ENCODE peak calls at places on chromosomes 11 and 22, in seven cellular contexts. One of them, this sample, is unnamed.
A peak's percentile ranks its signal among the peaks of the same experiment; 100 is the strongest.

GRCh38 chr11:56817661-56818060 is 69.2 kb upstream of the OR9G4 start:
- DNase-seq in CD8-positive, alpha-beta T cell: no peak
- DNase-seq in H1: no peak
- DNase-seq in spleen: no peak
- DNase-seq in NT2/D1: no peak
- DNase-seq in effector memory CD4-positive, alpha-beta T cell: no peak
- DNase-seq in naive thymus-derived CD4-positive, alpha-beta T cell: no peak
- DNase-seq in this sample: no peak

GRCh38 chr11:67510023-67510345 is 2.0 kb upstream of the CDK2AP2 start:
- DNase-seq in CD8-positive, alpha-beta T cell: no peak
- DNase-seq in H1: no peak
- DNase-seq in spleen: no peak
- DNase-seq in NT2/D1: no peak
- DNase-seq in effector memory CD4-positive, alpha-beta T cell: no peak
- DNase-seq in naive thymus-derived CD4-positive, alpha-beta T cell: no peak
- DNase-seq in this sample: no peak

GRCh38 chr11:21133244-21133643 is 463.9 kb downstream of the NELL1 start:
- DNase-seq in CD8-positive, alpha-beta T cell: no peak
- DNase-seq in H1: no peak
- DNase-seq in spleen: no peak
- DNase-seq in NT2/D1: no peak
- DNase-seq in effector memory CD4-positive, alpha-beta T cell: no peak
- DNase-seq in naive thymus-derived CD4-positive, alpha-beta T cell: no peak
- DNase-seq in this sample: no peak

GRCh38 chr11:130131957-130132850 is 27.4 kb upstream of the ST14 start:
- DNase-seq in CD8-positive, alpha-beta T cell: no peak
- DNase-seq in H1: peak; percentile 17
- DNase-seq in spleen: no peak
- DNase-seq in NT2/D1: peak; percentile 35
- DNase-seq in effector memory CD4-positive, alpha-beta T cell: peak; percentile 14
- DNase-seq in naive thymus-derived CD4-positive, alpha-beta T cell: peak; percentile 49
- DNase-seq in this sample: peak; percentile 78

GRCh38 chr22:44840611-44841322 is 88.4 kb downstream of the ARHGAP8 start:
- DNase-seq in CD8-positive, alpha-beta T cell: no peak
- DNase-seq in H1: no peak
- DNase-seq in spleen: no peak
- DNase-seq in NT2/D1: no peak
- DNase-seq in effector memory CD4-positive, alpha-beta T cell: no peak
- DNase-seq in naive thymus-derived CD4-positive, alpha-beta T cell: no peak
- DNase-seq in this sample: no peak

GRCh38 chr11:72776844-72777754 is 16.7 kb downstream of the STARD10 start:
- DNase-seq in CD8-positive, alpha-beta T cell: no peak
- DNase-seq in H1: no peak
- DNase-seq in spleen: peak; percentile 88
- DNase-seq in NT2/D1: no peak
- DNase-seq in effector memory CD4-positive, alpha-beta T cell: no peak
- DNase-seq in naive thymus-derived CD4-positive, alpha-beta T cell: no peak
- DNase-seq in this sample: no peak

GRCh38 chr11:59224419-59224928 is 11.7 kb upstream of the MPEG1 start:
- DNase-seq in CD8-positive, alpha-beta T cell: no peak
- DNase-seq in H1: no peak
- DNase-seq in spleen: no peak
- DNase-seq in NT2/D1: no peak
- DNase-seq in effector memory CD4-positive, alpha-beta T cell: no peak
- DNase-seq in naive thymus-derived CD4-positive, alpha-beta T cell: no peak
- DNase-seq in this sample: peak; percentile 60

GRCh38 chr11:84691830-84692229 is 935.3 kb downstream of the DLG2 start:
- DNase-seq in CD8-positive, alpha-beta T cell: no peak
- DNase-seq in H1: no peak
- DNase-seq in spleen: no peak
- DNase-seq in NT2/D1: peak; percentile 27
- DNase-seq in effector memory CD4-positive, alpha-beta T cell: no peak
- DNase-seq in naive thymus-derived CD4-positive, alpha-beta T cell: no peak
- DNase-seq in this sample: no peak

GRCh38 chr11:112294688-112295340 is 34.2 kb upstream of the PLET1 start:
- DNase-seq in CD8-positive, alpha-beta T cell: no peak
- DNase-seq in H1: no peak
- DNase-seq in spleen: no peak
- DNase-seq in NT2/D1: no peak
- DNase-seq in effector memory CD4-positive, alpha-beta T cell: no peak
- DNase-seq in naive thymus-derived CD4-positive, alpha-beta T cell: no peak
- DNase-seq in this sample: no peak
- H3K4me1 ChIP-seq in CD8-positive, alpha-beta T cell: peaks cover 22% of the 10 kb centered on the region
- H3K4me1 ChIP-seq in H1: peaks cover 4% of the 10 kb centered on the region
- H3K4me1 ChIP-seq in spleen: peaks cover 38% of the 10 kb centered on the region
- H3K4me1 ChIP-seq in NT2/D1: peaks cover 4% of the 10 kb centered on the region
- H3K4me1 ChIP-seq in effector memory CD4-positive, alpha-beta T cell: peaks cover 27% of the 10 kb centered on the region
- H3K4me1 ChIP-seq in naive thymus-derived CD4-positive, alpha-beta T cell: peaks cover 30% of the 10 kb centered on the region
- H3K4me1 ChIP-seq in this sample: peaks cover 41% of the 10 kb centered on the region

DNA sequence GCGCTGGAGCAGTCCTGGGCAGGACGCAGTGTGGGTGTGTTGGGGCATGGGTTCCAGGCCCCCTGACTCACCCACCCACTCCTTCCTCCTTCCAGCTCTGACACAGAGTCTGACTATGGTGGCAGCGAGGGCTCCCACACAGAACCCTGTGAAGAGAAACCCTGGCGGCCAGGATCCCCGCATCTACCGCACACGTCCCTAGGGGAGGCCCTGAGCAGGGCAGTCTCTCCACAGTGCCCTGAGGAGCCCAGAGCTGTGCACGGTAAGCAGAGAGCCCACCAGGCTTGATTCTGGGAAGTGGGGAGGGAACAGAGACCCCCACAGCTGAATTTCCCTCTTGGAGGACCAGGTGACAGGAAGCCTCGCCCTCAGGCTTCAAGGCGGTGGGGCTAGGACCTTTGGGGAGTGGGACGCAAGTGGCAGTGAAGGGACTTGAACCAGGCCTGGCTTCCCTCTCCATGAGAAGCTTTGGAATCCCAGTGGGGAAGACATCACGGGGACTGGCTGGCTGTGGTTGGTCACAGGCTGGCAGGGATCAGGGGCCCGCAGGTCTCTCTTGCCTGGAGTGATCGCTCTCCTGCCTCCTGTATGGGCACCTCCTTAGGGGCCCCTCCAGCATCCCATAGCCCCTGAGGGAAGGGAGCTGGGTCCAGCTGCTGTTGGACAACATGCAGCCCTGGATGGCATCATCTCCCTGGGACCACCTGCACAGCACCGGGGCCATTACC is 96.4 kb upstream of the PARVA start:
- DNase-seq in CD8-positive, alpha-beta T cell: no peak
- DNase-seq in H1: no peak
- DNase-seq in spleen: no peak
- DNase-seq in NT2/D1: no peak
- DNase-seq in effector memory CD4-positive, alpha-beta T cell: no peak
- DNase-seq in naive thymus-derived CD4-positive, alpha-beta T cell: no peak
- DNase-seq in this sample: peak; percentile 57
- H3K4me1 ChIP-seq in CD8-positive, alpha-beta T cell: no peaks in the 10 kb centered on the region
- H3K4me1 ChIP-seq in H1: no peaks in the 10 kb centered on the region
- H3K4me1 ChIP-seq in spleen: peaks cover 19% of the 10 kb centered on the region
- H3K4me1 ChIP-seq in NT2/D1: peaks cover 4% of the 10 kb centered on the region
- H3K4me1 ChIP-seq in effector memory CD4-positive, alpha-beta T cell: no peaks in the 10 kb centered on the region
- H3K4me1 ChIP-seq in naive thymus-derived CD4-positive, alpha-beta T cell: no peaks in the 10 kb centered on the region
- H3K4me1 ChIP-seq in this sample: peaks cover 51% of the 10 kb centered on the region

GRCh38 chr11:77250881-77251640 is 50.4 kb downstream of the GDPD4 start:
- DNase-seq in CD8-positive, alpha-beta T cell: no peak
- DNase-seq in H1: no peak
- DNase-seq in spleen: no peak
- DNase-seq in NT2/D1: no peak
- DNase-seq in effector memory CD4-positive, alpha-beta T cell: no peak
- DNase-seq in naive thymus-derived CD4-positive, alpha-beta T cell: no peak
- DNase-seq in this sample: peak; percentile 64
- H3K4me1 ChIP-seq in CD8-positive, alpha-beta T cell: no peaks in the 10 kb centered on the region
- H3K4me1 ChIP-seq in H1: no peaks in the 10 kb centered on the region
- H3K4me1 ChIP-seq in spleen: no peaks in the 10 kb centered on the region
- H3K4me1 ChIP-seq in NT2/D1: no peaks in the 10 kb centered on the region
- H3K4me1 ChIP-seq in effector memory CD4-positive, alpha-beta T cell: no peaks in the 10 kb centered on the region
- H3K4me1 ChIP-seq in naive thymus-derived CD4-positive, alpha-beta T cell: no peaks in the 10 kb centered on the region
- H3K4me1 ChIP-seq in this sample: peaks cover 8% of the 10 kb centered on the region

GRCh38 chr11:19929147-19929546 is 216.5 kb downstream of the NAV2 start:
- DNase-seq in CD8-positive, alpha-beta T cell: no peak
- DNase-seq in H1: no peak
- DNase-seq in spleen: no peak
- DNase-seq in NT2/D1: no peak
- DNase-seq in effector memory CD4-positive, alpha-beta T cell: no peak
- DNase-seq in naive thymus-derived CD4-positive, alpha-beta T cell: no peak
- DNase-seq in this sample: peak; percentile 25
- H3K4me1 ChIP-seq in CD8-positive, alpha-beta T cell: no peaks in the 10 kb centered on the region
- H3K4me1 ChIP-seq in H1: peaks cover 3% of the 10 kb centered on the region
- H3K4me1 ChIP-seq in spleen: peaks cover 4% of the 10 kb centered on the region
- H3K4me1 ChIP-seq in NT2/D1: peaks cover 2% of the 10 kb centered on the region
- H3K4me1 ChIP-seq in effector memory CD4-positive, alpha-beta T cell: no peaks in the 10 kb centered on the region
- H3K4me1 ChIP-seq in naive thymus-derived CD4-positive, alpha-beta T cell: no peaks in the 10 kb centered on the region
- H3K4me1 ChIP-seq in this sample: peaks cover 38% of the 10 kb centered on the region

DNA sequence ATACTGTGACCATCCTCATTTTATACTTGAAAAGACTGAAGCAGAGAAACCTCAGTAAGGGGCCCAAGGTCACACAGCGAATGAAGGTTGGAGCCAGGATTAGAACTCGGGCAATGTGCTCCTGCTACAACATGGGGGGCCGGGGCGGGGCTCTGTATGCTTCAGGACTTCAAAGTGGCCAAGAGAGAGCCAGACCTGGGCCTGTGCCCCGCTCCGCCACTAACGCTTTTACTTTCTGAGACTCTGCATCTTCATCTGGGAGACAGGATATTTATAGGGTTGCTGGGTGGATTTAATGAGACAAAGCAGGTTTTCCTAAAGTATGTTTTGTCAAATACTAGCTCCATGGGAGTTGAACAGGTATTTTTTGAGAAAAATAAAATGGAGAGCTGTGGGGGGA is 33.9 kb upstream of the LYVE1 start:
- DNase-seq in CD8-positive, alpha-beta T cell: no peak
- DNase-seq in H1: no peak
- DNase-seq in spleen: no peak
- DNase-seq in NT2/D1: no peak
- DNase-seq in effector memory CD4-positive, alpha-beta T cell: no peak
- DNase-seq in naive thymus-derived CD4-positive, alpha-beta T cell: no peak
- DNase-seq in this sample: no peak
- H3K4me1 ChIP-seq in CD8-positive, alpha-beta T cell: no peaks in the 10 kb centered on the region
- H3K4me1 ChIP-seq in H1: peaks cover 12% of the 10 kb centered on the region
- H3K4me1 ChIP-seq in spleen: peaks cover 100% of the 10 kb centered on the region
- H3K4me1 ChIP-seq in NT2/D1: no peaks in the 10 kb centered on the region
- H3K4me1 ChIP-seq in effector memory CD4-positive, alpha-beta T cell: no peaks in the 10 kb centered on the region
- H3K4me1 ChIP-seq in naive thymus-derived CD4-positive, alpha-beta T cell: peaks cover 4% of the 10 kb centered on the region
- H3K4me1 ChIP-seq in this sample: peaks cover 29% of the 10 kb centered on the region

This sample was measured in GM23248.